ENCODE peak calls at places on chromosomes 16 and 17, in nine cellular contexts. One of them, this sample, is unnamed.

GRCh38 chr16:11105038-11105903 is 150.7 kb downstream of the SOCS1 start:
- DNase-seq in fibroblast of lung: peak; percentile 97
- DNase-seq in IMR-90: peak; percentile 98
- DNase-seq in mammary epithelial cell: peak; percentile 37
- DNase-seq in neuronal stem cell: no peak
- DNase-seq in astrocyte: peak; percentile 98
- DNase-seq in endodermal cell: no peak
- DNase-seq in HCT116: no peak
- DNase-seq in NT2/D1: no peak
- DNase-seq in this sample: peak; percentile 95

GRCh38 chr16:8044796-8045195 is 545.5 kb downstream of the TMEM114 start:
- DNase-seq in fibroblast of lung: no peak
- DNase-seq in IMR-90: no peak
- DNase-seq in mammary epithelial cell: no peak
- DNase-seq in neuronal stem cell: no peak
- DNase-seq in astrocyte: no peak
- DNase-seq in endodermal cell: no peak
- DNase-seq in HCT116: no peak
- DNase-seq in NT2/D1: no peak
- DNase-seq in this sample: no peak

GRCh38 chr16:24838554-24839266 is 7.1 kb upstream of the SLC5A11 start:
- DNase-seq in fibroblast of lung: peak; percentile 73
- DNase-seq in IMR-90: peak; percentile 70
- DNase-seq in mammary epithelial cell: peak; percentile 30
- DNase-seq in neuronal stem cell: no peak
- DNase-seq in astrocyte: peak; percentile 65
- DNase-seq in endodermal cell: peak; percentile 33
- DNase-seq in HCT116: no peak
- DNase-seq in NT2/D1: no peak
- DNase-seq in this sample: peak; percentile 65

GRCh38 chr16:70437582-70438324 is 1.1 kb downstream of the ST3GAL2 start:
- DNase-seq in fibroblast of lung: peak; percentile 73
- DNase-seq in IMR-90: peak; percentile 69
- DNase-seq in mammary epithelial cell: peak; percentile 34
- DNase-seq in neuronal stem cell: no peak
- DNase-seq in astrocyte: peak; percentile 62
- DNase-seq in endodermal cell: peak; percentile 74
- DNase-seq in HCT116: no peak
- DNase-seq in NT2/D1: no peak
- DNase-seq in this sample: peak; percentile 70

GRCh38 chr17:39666231-39666600 is 1.1 kb downstream of the TCAP start:
- DNase-seq in fibroblast of lung: no peak
- DNase-seq in IMR-90: no peak
- DNase-seq in mammary epithelial cell: no peak
- DNase-seq in neuronal stem cell: no peak
- DNase-seq in astrocyte: no peak
- DNase-seq in endodermal cell: no peak
- DNase-seq in HCT116: no peak
- DNase-seq in NT2/D1: no peak
- DNase-seq in this sample: no peak

GRCh38 chr17:60639019-60639330 is 38.7 kb upstream of the BCAS3 start:
- DNase-seq in fibroblast of lung: no peak
- DNase-seq in IMR-90: no peak
- DNase-seq in mammary epithelial cell: no peak
- DNase-seq in neuronal stem cell: no peak
- DNase-seq in astrocyte: no peak
- DNase-seq in endodermal cell: no peak
- DNase-seq in HCT116: no peak
- DNase-seq in NT2/D1: no peak
- DNase-seq in this sample: no peak

GRCh38 chr16:86640265-86640843 is 62.0 kb downstream of the FOXL1 start:
- DNase-seq in fibroblast of lung: no peak
- DNase-seq in IMR-90: no peak
- DNase-seq in mammary epithelial cell: no peak
- DNase-seq in neuronal stem cell: no peak
- DNase-seq in astrocyte: no peak
- DNase-seq in endodermal cell: no peak
- DNase-seq in HCT116: no peak
- DNase-seq in NT2/D1: no peak
- DNase-seq in this sample: no peak

GRCh38 chr17:19762515-19762961 is 14.4 kb upstream of the ALDH3A1 start:
- DNase-seq in fibroblast of lung: peak; percentile 54
- DNase-seq in IMR-90: peak; percentile 59
- DNase-seq in mammary epithelial cell: peak; percentile 35
- DNase-seq in neuronal stem cell: peak; percentile 52
- DNase-seq in astrocyte: peak; percentile 32
- DNase-seq in endodermal cell: peak; percentile 99
- DNase-seq in HCT116: no peak
- DNase-seq in NT2/D1: peak; percentile 47
- DNase-seq in this sample: peak; percentile 88

GRCh38 chr16:4332083-4332482 is 16.2 kb downstream of the GLIS2 start:
- DNase-seq in fibroblast of lung: no peak
- DNase-seq in IMR-90: no peak
- DNase-seq in mammary epithelial cell: no peak
- DNase-seq in neuronal stem cell: no peak
- DNase-seq in astrocyte: no peak
- DNase-seq in endodermal cell: no peak
- DNase-seq in HCT116: no peak
- DNase-seq in NT2/D1: no peak
- DNase-seq in this sample: no peak

GRCh38 chr17:54544239-54544638 is 356.4 kb upstream of the TOM1L1 start:
- DNase-seq in fibroblast of lung: no peak
- DNase-seq in IMR-90: no peak
- DNase-seq in mammary epithelial cell: no peak
- DNase-seq in neuronal stem cell: no peak
- DNase-seq in astrocyte: no peak
- DNase-seq in endodermal cell: peak; percentile 91
- DNase-seq in HCT116: no peak
- DNase-seq in NT2/D1: peak; percentile 16
- DNase-seq in this sample: no peak

GRCh38 chr16:86566601-86566965 is at the start of gene FOXC2:
- DNase-seq in fibroblast of lung: peak; percentile 97
- DNase-seq in IMR-90: peak; percentile 94
- DNase-seq in mammary epithelial cell: peak; percentile 89
- DNase-seq in neuronal stem cell: peak; percentile 83
- DNase-seq in astrocyte: peak; percentile 92
- DNase-seq in endodermal cell: peak; percentile 97
- DNase-seq in HCT116: no peak
- DNase-seq in NT2/D1: peak; percentile 89
- DNase-seq in this sample: peak; percentile 99

GRCh38 chr16:1167276-1168107 is 14.6 kb downstream of the CACNA1H start:
- DNase-seq in fibroblast of lung: peak; percentile 87
- DNase-seq in IMR-90: no peak
- DNase-seq in mammary epithelial cell: no peak
- DNase-seq in neuronal stem cell: peak; percentile 76
- DNase-seq in astrocyte: peak; percentile 84
- DNase-seq in endodermal cell: no peak
- DNase-seq in HCT116: no peak
- DNase-seq in NT2/D1: no peak
- DNase-seq in this sample: no peak

GRCh38 chr16:5776876-5777275 is 679.3 kb upstream of the EEF2KMT start:
- DNase-seq in fibroblast of lung: peak; percentile 67
- DNase-seq in IMR-90: no peak
- DNase-seq in mammary epithelial cell: peak; percentile 18
- DNase-seq in neuronal stem cell: no peak
- DNase-seq in astrocyte: peak; percentile 60
- DNase-seq in endodermal cell: no peak
- DNase-seq in HCT116: no peak
- DNase-seq in NT2/D1: no peak
- DNase-seq in this sample: no peak

GRCh38 chr17:40028595-40028994 is 13.4 kb downstream of the CSF3 start:
- DNase-seq in fibroblast of lung: no peak
- DNase-seq in IMR-90: no peak
- DNase-seq in mammary epithelial cell: no peak
- DNase-seq in neuronal stem cell: no peak
- DNase-seq in astrocyte: no peak
- DNase-seq in endodermal cell: peak; percentile 39
- DNase-seq in HCT116: no peak
- DNase-seq in NT2/D1: no peak
- DNase-seq in this sample: no peak

GRCh38 chr16:54511181-54511731 is 224.7 kb upstream of the IRX3 start:
- DNase-seq in fibroblast of lung: peak; percentile 85
- DNase-seq in IMR-90: no peak
- DNase-seq in mammary epithelial cell: no peak
- DNase-seq in neuronal stem cell: no peak
- DNase-seq in astrocyte: peak; percentile 82
- DNase-seq in endodermal cell: no peak
- DNase-seq in HCT116: no peak
- DNase-seq in NT2/D1: no peak
- DNase-seq in this sample: peak; percentile 83

GRCh38 chr17:81057079-81057730 is 22.3 kb downstream of the BAIAP2 start:
- DNase-seq in fibroblast of lung: no peak
- DNase-seq in IMR-90: no peak
- DNase-seq in mammary epithelial cell: peak; percentile 83
- DNase-seq in neuronal stem cell: no peak
- DNase-seq in astrocyte: no peak
- DNase-seq in endodermal cell: peak; percentile 78
- DNase-seq in HCT116: no peak
- DNase-seq in NT2/D1: no peak
- DNase-seq in this sample: peak; percentile 62

GRCh38 chr17:65103896-65104295 is 33.3 kb upstream of the RGS9 start:
- DNase-seq in fibroblast of lung: peak; percentile 40
- DNase-seq in IMR-90: peak; percentile 49
- DNase-seq in mammary epithelial cell: peak; percentile 75
- DNase-seq in neuronal stem cell: no peak
- DNase-seq in astrocyte: no peak
- DNase-seq in endodermal cell: no peak
- DNase-seq in HCT116: no peak
- DNase-seq in NT2/D1: no peak
- DNase-seq in this sample: no peak

GRCh38 chr17:78049609-78050008 is 78.9 kb downstream of the TMC6 start:
- DNase-seq in fibroblast of lung: no peak
- DNase-seq in IMR-90: no peak
- DNase-seq in mammary epithelial cell: no peak
- DNase-seq in neuronal stem cell: no peak
- DNase-seq in astrocyte: no peak
- DNase-seq in endodermal cell: no peak
- DNase-seq in HCT116: no peak
- DNase-seq in NT2/D1: no peak
- DNase-seq in this sample: no peak

GRCh38 chr16:79164378-79164720 is 436.2 kb downstream of the MAF start:
- DNase-seq in fibroblast of lung: no peak
- DNase-seq in IMR-90: no peak
- DNase-seq in mammary epithelial cell: no peak
- DNase-seq in neuronal stem cell: no peak
- DNase-seq in astrocyte: no peak
- DNase-seq in endodermal cell: no peak
- DNase-seq in HCT116: no peak
- DNase-seq in NT2/D1: no peak
- DNase-seq in this sample: no peak

GRCh38 chr16:87929986-87930385 is 6.3 kb downstream of the CA5A start:
- DNase-seq in fibroblast of lung: peak; percentile 31
- DNase-seq in IMR-90: no peak
- DNase-seq in mammary epithelial cell: no peak
- DNase-seq in neuronal stem cell: no peak
- DNase-seq in astrocyte: no peak
- DNase-seq in endodermal cell: no peak
- DNase-seq in HCT116: no peak
- DNase-seq in NT2/D1: no peak
- DNase-seq in this sample: no peak
- H3K9ac ChIP-seq in fibroblast of lung: no peak overlapping the region
- H3K9ac ChIP-seq in IMR-90: no peak overlapping the region
- H3K9ac ChIP-seq in mammary epithelial cell: no peak overlapping the region
- H3K9ac ChIP-seq in neuronal stem cell: no peak overlapping the region
- H3K9ac ChIP-seq in astrocyte: peak overlapping the region; percentile 56
- H3K9ac ChIP-seq in endodermal cell: no peak overlapping the region
- H3K9ac ChIP-seq in HCT116: no peak overlapping the region
- H3K9ac ChIP-seq in NT2/D1: no peak overlapping the region
- H3K9ac ChIP-seq in this sample: no peak overlapping the region

DNA sequence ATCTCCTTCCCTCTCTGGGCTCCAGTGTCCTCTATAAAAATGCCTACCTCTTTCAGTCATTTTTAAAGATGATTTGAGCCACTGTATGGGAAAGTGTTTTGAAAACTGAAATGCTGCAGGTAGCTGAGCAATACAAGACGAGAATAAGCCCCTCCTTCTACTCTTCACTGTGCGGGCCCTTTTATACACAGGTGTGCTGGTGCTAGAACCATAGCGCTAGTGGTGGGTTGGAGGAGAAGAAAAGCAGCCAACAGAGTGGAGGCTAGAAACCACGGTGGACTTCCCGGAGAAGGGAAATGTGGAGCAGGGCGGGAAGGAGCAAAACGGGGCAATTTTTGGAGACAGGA is 58.2 kb upstream of the DLX4 start:
- DNase-seq in fibroblast of lung: no peak
- DNase-seq in IMR-90: no peak
- DNase-seq in mammary epithelial cell: no peak
- DNase-seq in neuronal stem cell: no peak
- DNase-seq in astrocyte: no peak
- DNase-seq in endodermal cell: no peak
- DNase-seq in HCT116: no peak
- DNase-seq in NT2/D1: no peak
- DNase-seq in this sample: no peak
- H3K9ac ChIP-seq in fibroblast of lung: no peak overlapping the region
- H3K9ac ChIP-seq in IMR-90: no peak overlapping the region
- H3K9ac ChIP-seq in mammary epithelial cell: no peak overlapping the region
- H3K9ac ChIP-seq in neuronal stem cell: no peak overlapping the region
- H3K9ac ChIP-seq in astrocyte: no peak overlapping the region
- H3K9ac ChIP-seq in endodermal cell: no peak overlapping the region
- H3K9ac ChIP-seq in HCT116: no peak overlapping the region
- H3K9ac ChIP-seq in NT2/D1: no peak overlapping the region
- H3K9ac ChIP-seq in this sample: no peak overlapping the region

GRCh38 chr16:21283521-21284289 is 5.6 kb upstream of the CRYM start:
- DNase-seq in fibroblast of lung: peak; percentile 48
- DNase-seq in IMR-90: peak; percentile 25
- DNase-seq in mammary epithelial cell: peak; percentile 43
- DNase-seq in neuronal stem cell: peak; percentile 72
- DNase-seq in astrocyte: peak; percentile 35
- DNase-seq in endodermal cell: peak; percentile 91
- DNase-seq in HCT116: no peak
- DNase-seq in NT2/D1: no peak
- DNase-seq in this sample: peak; percentile 77
- H3K9ac ChIP-seq in fibroblast of lung: no peak overlapping the region
- H3K9ac ChIP-seq in IMR-90: no peak overlapping the region
- H3K9ac ChIP-seq in mammary epithelial cell: no peak overlapping the region
- H3K9ac ChIP-seq in neuronal stem cell: peak overlapping the region; percentile 89
- H3K9ac ChIP-seq in astrocyte: no peak overlapping the region
- H3K9ac ChIP-seq in endodermal cell: no peak overlapping the region
- H3K9ac ChIP-seq in HCT116: no peak overlapping the region
- H3K9ac ChIP-seq in NT2/D1: peak overlapping the region; percentile 81
- H3K9ac ChIP-seq in this sample: peak overlapping the region; percentile 61

DNA sequence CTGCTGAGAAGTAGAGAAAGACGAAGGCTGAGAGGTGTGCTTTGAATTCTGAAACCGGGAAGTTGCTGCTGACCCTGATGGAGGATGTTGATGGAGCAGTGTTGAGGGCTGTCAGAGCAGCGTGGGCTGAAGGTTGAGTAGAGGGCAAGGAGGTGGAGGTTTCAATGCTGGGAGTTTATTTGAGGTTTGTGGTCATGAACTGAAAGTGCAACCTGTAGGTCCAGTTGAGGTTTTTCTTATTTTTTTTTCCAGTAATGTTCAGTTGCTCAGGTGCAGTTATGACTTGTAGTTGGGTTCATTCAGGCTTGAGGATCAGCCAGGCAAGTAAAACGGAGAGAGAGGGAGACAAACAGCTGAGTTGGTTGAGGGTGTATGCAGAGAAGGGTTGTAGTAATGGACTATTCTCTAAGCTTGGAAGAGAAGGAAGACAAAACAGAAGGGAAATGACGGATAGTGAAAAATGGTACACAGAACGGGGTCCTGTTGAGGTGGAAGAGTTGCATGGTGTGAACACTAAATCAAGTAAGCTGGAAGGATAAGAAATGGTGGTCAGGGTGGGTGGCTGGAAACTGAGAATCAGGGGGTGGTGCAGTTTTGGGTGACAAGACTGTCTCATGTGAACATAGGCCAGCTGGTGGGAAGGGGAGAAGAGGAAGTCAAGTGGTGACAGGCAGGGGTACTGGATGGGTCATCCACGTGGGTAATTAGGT is 8.7 kb upstream of the UBE2G1 start:
- DNase-seq in fibroblast of lung: no peak
- DNase-seq in IMR-90: no peak
- DNase-seq in mammary epithelial cell: no peak
- DNase-seq in neuronal stem cell: no peak
- DNase-seq in astrocyte: no peak
- DNase-seq in endodermal cell: no peak
- DNase-seq in HCT116: no peak
- DNase-seq in NT2/D1: no peak
- DNase-seq in this sample: no peak
- H3K9ac ChIP-seq in fibroblast of lung: no peak overlapping the region
- H3K9ac ChIP-seq in IMR-90: no peak overlapping the region
- H3K9ac ChIP-seq in mammary epithelial cell: no peak overlapping the region
- H3K9ac ChIP-seq in neuronal stem cell: no peak overlapping the region
- H3K9ac ChIP-seq in astrocyte: no peak overlapping the region
- H3K9ac ChIP-seq in endodermal cell: no peak overlapping the region
- H3K9ac ChIP-seq in HCT116: no peak overlapping the region
- H3K9ac ChIP-seq in NT2/D1: no peak overlapping the region
- H3K9ac ChIP-seq in this sample: no peak overlapping the region